ENCODE peak calls at places on chromosomes 6 and 20, in nine cellular contexts. One of them, this sample, is unnamed.

GRCh38 chr6:298233-299049 is 6.2 kb downstream of the DUSP22 start:
- DNase-seq in fibroblast of lung: no peak
- DNase-seq in nucleus accumbens: no peak
- DNase-seq in GM12865: peak
- DNase-seq in B cell: peak
- DNase-seq in activated T-cell treated with anti-CD3 and anti-CD28 coated beads, Interleukin-2, amount 50 U/mL, for 1 hour: no peak
- DNase-seq in RPMI7951: no peak
- DNase-seq in lower lobe of right lung: no peak
- DNase-seq in NCI-H748 treated with DMSO at 0.1 percent for 48 hours: no peak
- DNase-seq in this sample: no peak

GRCh38 chr6:1024587-1024986 is 287.3 kb upstream of the FOXQ1 start:
- DNase-seq in fibroblast of lung: peak
- DNase-seq in lower lobe of right lung: no peak
- DNase-seq in NCI-H748 treated with DMSO at 0.1 percent for 48 hours: no peak
- DNase-seq in GM12865: no peak
- DNase-seq in activated T-cell treated with anti-CD3 and anti-CD28 coated beads, Interleukin-2, amount 50 U/mL, for 1 hour: no peak
- DNase-seq in RPMI7951: peak
- DNase-seq in B cell: no peak
- DNase-seq in nucleus accumbens: no peak
- DNase-seq in this sample: peak

GRCh38 chr6:7106752-7107577 is 796 bp upstream of the RREB1 start:
- DNase-seq in NCI-H748 treated with DMSO at 0.1 percent for 48 hours: no peak
- DNase-seq in fibroblast of lung: no peak
- DNase-seq in B cell: peak
- DNase-seq in RPMI7951: no peak
- DNase-seq in GM12865: peak
- DNase-seq in lower lobe of right lung: peak
- DNase-seq in nucleus accumbens: no peak
- DNase-seq in activated T-cell treated with anti-CD3 and anti-CD28 coated beads, Interleukin-2, amount 50 U/mL, for 1 hour: peak
- DNase-seq in this sample: no peak

GRCh38 chr6:16766836-16767745 is 5.8 kb upstream of the ATXN1 start:
- DNase-seq in B cell: no peak
- DNase-seq in activated T-cell treated with anti-CD3 and anti-CD28 coated beads, Interleukin-2, amount 50 U/mL, for 1 hour: no peak
- DNase-seq in nucleus accumbens: no peak
- DNase-seq in GM12865: no peak
- DNase-seq in fibroblast of lung: peak
- DNase-seq in NCI-H748 treated with DMSO at 0.1 percent for 48 hours: no peak
- DNase-seq in RPMI7951: peak
- DNase-seq in lower lobe of right lung: no peak
- DNase-seq in this sample: no peak

GRCh38 chr6:42232035-42232434 is 14.4 kb upstream of the MRPS10 start:
- DNase-seq in fibroblast of lung: no peak
- DNase-seq in B cell: no peak
- DNase-seq in RPMI7951: no peak
- DNase-seq in nucleus accumbens: no peak
- DNase-seq in GM12865: no peak
- DNase-seq in NCI-H748 treated with DMSO at 0.1 percent for 48 hours: no peak
- DNase-seq in activated T-cell treated with anti-CD3 and anti-CD28 coated beads, Interleukin-2, amount 50 U/mL, for 1 hour: no peak
- DNase-seq in lower lobe of right lung: no peak
- DNase-seq in this sample: no peak

GRCh38 chr6:56314683-56315523 is 67.5 kb upstream of the COL21A1 start:
- DNase-seq in GM12865: peak
- DNase-seq in NCI-H748 treated with DMSO at 0.1 percent for 48 hours: peak
- DNase-seq in activated T-cell treated with anti-CD3 and anti-CD28 coated beads, Interleukin-2, amount 50 U/mL, for 1 hour: no peak
- DNase-seq in lower lobe of right lung: no peak
- DNase-seq in RPMI7951: peak
- DNase-seq in fibroblast of lung: peak
- DNase-seq in nucleus accumbens: no peak
- DNase-seq in B cell: no peak
- DNase-seq in this sample: peak

GRCh38 chr6:51323056-51323455 is 504.4 kb downstream of the TFAP2B start:
- DNase-seq in GM12865: no peak
- DNase-seq in lower lobe of right lung: no peak
- DNase-seq in activated T-cell treated with anti-CD3 and anti-CD28 coated beads, Interleukin-2, amount 50 U/mL, for 1 hour: no peak
- DNase-seq in NCI-H748 treated with DMSO at 0.1 percent for 48 hours: no peak
- DNase-seq in fibroblast of lung: no peak
- DNase-seq in B cell: no peak
- DNase-seq in RPMI7951: no peak
- DNase-seq in nucleus accumbens: no peak
- DNase-seq in this sample: no peak

GRCh38 chr6:89797317-89797716 is 22.3 kb downstream of the MDN1 start:
- DNase-seq in nucleus accumbens: no peak
- DNase-seq in B cell: no peak
- DNase-seq in RPMI7951: no peak
- DNase-seq in activated T-cell treated with anti-CD3 and anti-CD28 coated beads, Interleukin-2, amount 50 U/mL, for 1 hour: no peak
- DNase-seq in NCI-H748 treated with DMSO at 0.1 percent for 48 hours: no peak
- DNase-seq in fibroblast of lung: peak
- DNase-seq in lower lobe of right lung: no peak
- DNase-seq in GM12865: no peak
- DNase-seq in this sample: peak

GRCh38 chr20:33753763-33754162 is 22.0 kb downstream of the ZNF341 start:
- DNase-seq in B cell: no peak
- DNase-seq in activated T-cell treated with anti-CD3 and anti-CD28 coated beads, Interleukin-2, amount 50 U/mL, for 1 hour: no peak
- DNase-seq in GM12865: no peak
- DNase-seq in fibroblast of lung: peak
- DNase-seq in nucleus accumbens: no peak
- DNase-seq in NCI-H748 treated with DMSO at 0.1 percent for 48 hours: no peak
- DNase-seq in RPMI7951: peak
- DNase-seq in lower lobe of right lung: no peak
- DNase-seq in this sample: peak

This sample was measured in HT1080.